ENCODE peak calls at places on chromosomes 5 and 9, in six cellular contexts. One of them, this sample, is unnamed.

GRCh38 chr5:41558295-41558694 is 47.9 kb upstream of the PLCXD3 start:
- DNase-seq in GM12878: no peak
- DNase-seq in HCT116: no peak
- DNase-seq in K562: no peak
- DNase-seq in H1: no peak
- DNase-seq in HepG2: no peak
- DNase-seq in this sample: no peak

GRCh38 chr5:105806601-105807000 is 1864.1 kb downstream of the EFNA5 start:
- DNase-seq in GM12878: no peak
- DNase-seq in HCT116: no peak
- DNase-seq in K562: no peak
- DNase-seq in H1: no peak
- DNase-seq in HepG2: no peak
- DNase-seq in this sample: no peak

GRCh38 chr5:98585661-98586310 is 187.7 kb upstream of the RGMB start:
- DNase-seq in GM12878: no peak
- DNase-seq in HCT116: no peak
- DNase-seq in K562: no peak
- DNase-seq in H1: no peak
- DNase-seq in HepG2: no peak
- DNase-seq in this sample: no peak

GRCh38 chr5:37777472-37778135 is 62.2 kb downstream of the GDNF start:
- DNase-seq in GM12878: no peak
- DNase-seq in HCT116: no peak
- DNase-seq in K562: no peak
- DNase-seq in H1: no peak
- DNase-seq in HepG2: no peak
- DNase-seq in this sample: no peak

GRCh38 chr5:82347213-82347947 is 69.2 kb upstream of the RPS23 start:
- DNase-seq in GM12878: no peak
- DNase-seq in HCT116: no peak
- DNase-seq in K562: no peak
- DNase-seq in H1: no peak
- DNase-seq in HepG2: no peak
- DNase-seq in this sample: no peak

GRCh38 chr9:23686257-23686656 is 139.8 kb downstream of the ELAVL2 start:
- DNase-seq in GM12878: no peak
- DNase-seq in HCT116: no peak
- DNase-seq in K562: no peak
- DNase-seq in H1: no peak
- DNase-seq in HepG2: no peak
- DNase-seq in this sample: peak

GRCh38 chr5:122192883-122193496 is 63.6 kb downstream of the ZNF474 start:
- DNase-seq in GM12878: peak
- DNase-seq in HCT116: peak
- DNase-seq in K562: peak
- DNase-seq in H1: no peak
- DNase-seq in HepG2: peak
- DNase-seq in this sample: peak

GRCh38 chr5:110968246-110969005 is 103.1 kb upstream of the TSLP start:
- DNase-seq in GM12878: no peak
- DNase-seq in HCT116: no peak
- DNase-seq in K562: no peak
- DNase-seq in H1: no peak
- DNase-seq in HepG2: no peak
- DNase-seq in this sample: no peak

GRCh38 chr5:80275347-80275746 is 19.5 kb upstream of the SERINC5 start:
- DNase-seq in GM12878: no peak
- DNase-seq in HCT116: no peak
- DNase-seq in K562: peak
- DNase-seq in H1: no peak
- DNase-seq in HepG2: peak
- DNase-seq in this sample: no peak

GRCh38 chr5:179858241-179858585 is 404 bp downstream of the MRNIP start:
- DNase-seq in GM12878: peak
- DNase-seq in HCT116: no peak
- DNase-seq in K562: peak
- DNase-seq in H1: peak
- DNase-seq in HepG2: peak
- DNase-seq in this sample: no peak

GRCh38 chr9:109779711-109780452 is at the start of gene PALM2AKAP2:
- DNase-seq in GM12878: no peak
- DNase-seq in HCT116: no peak
- DNase-seq in K562: no peak
- DNase-seq in H1: peak
- DNase-seq in HepG2: no peak
- DNase-seq in this sample: peak

DNA sequence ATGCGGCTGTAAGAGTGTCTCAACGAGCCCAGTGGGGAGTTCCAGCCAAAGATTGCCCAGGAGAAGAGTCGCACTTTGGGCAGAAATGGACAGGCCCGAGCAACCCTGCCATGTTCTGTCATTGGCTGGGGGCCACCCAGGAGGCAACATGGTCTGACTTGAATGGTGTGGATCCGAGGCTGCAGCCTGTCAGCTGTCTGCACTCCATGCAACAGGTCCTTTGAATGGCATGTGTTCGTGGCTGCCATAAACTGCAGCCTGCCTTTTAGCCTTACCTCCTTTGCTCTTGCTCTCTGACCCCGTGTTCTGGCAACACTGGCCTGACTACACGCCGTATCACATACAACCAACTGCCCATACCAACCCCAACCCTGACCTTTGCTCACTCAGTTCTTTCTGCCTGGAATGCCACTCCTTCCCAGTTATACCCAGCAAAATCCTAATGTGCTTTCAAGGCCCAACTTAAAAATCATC is 55.7 kb downstream of the IRF1 start:
- DNase-seq in GM12878: no peak
- DNase-seq in HCT116: no peak
- DNase-seq in K562: no peak
- DNase-seq in H1: no peak
- DNase-seq in HepG2: peak
- DNase-seq in this sample: no peak
- TF ChIP-seq ZNF274 in GM12878: no peak
- TF ChIP-seq ZNF274 in HCT116: no peak
- TF ChIP-seq ZNF274 in K562: no peak
- TF ChIP-seq ZNF274 in H1: no peak
- TF ChIP-seq ZNF274 in HepG2: no peak
- TF ChIP-seq ZNF274 in this sample: no peak

DNA sequence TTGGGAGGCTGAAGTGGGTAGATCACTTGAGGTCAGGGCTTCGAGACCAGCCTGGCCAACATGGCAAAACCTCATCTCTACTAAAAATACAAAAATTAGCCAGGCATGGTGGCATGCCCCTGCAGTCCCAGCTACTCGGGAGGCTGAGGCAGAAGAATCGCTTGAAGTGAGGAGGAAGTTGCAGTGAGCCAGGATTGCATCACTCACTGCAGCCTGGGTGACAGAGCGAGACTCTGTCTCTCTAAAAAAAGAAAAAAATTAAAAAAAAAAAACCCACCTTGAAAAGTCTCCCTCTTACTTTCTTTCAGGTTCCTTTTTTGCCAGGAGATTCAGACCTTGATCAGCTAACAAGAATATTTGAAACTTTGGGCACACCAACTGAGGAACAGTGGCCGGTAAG is 34.2 kb downstream of the CDK7 start:
- DNase-seq in GM12878: no peak
- DNase-seq in HCT116: no peak
- DNase-seq in K562: no peak
- DNase-seq in H1: no peak
- DNase-seq in HepG2: no peak
- DNase-seq in this sample: no peak
- TF ChIP-seq ZNF274 in GM12878: no peak
- TF ChIP-seq ZNF274 in HCT116: no peak
- TF ChIP-seq ZNF274 in K562: no peak
- TF ChIP-seq ZNF274 in H1: no peak
- TF ChIP-seq ZNF274 in HepG2: no peak
- TF ChIP-seq ZNF274 in this sample: no peak

GRCh38 chr5:1336749-1337489 is 8.0 kb downstream of the CLPTM1L start:
- DNase-seq in GM12878: no peak
- DNase-seq in HCT116: no peak
- DNase-seq in K562: no peak
- DNase-seq in H1: no peak
- DNase-seq in HepG2: no peak
- DNase-seq in this sample: no peak

GRCh38 chr5:1336106-1336561 is 8.8 kb downstream of the CLPTM1L start:
- DNase-seq in GM12878: no peak
- DNase-seq in HCT116: no peak
- DNase-seq in K562: no peak
- DNase-seq in H1: no peak
- DNase-seq in HepG2: no peak
- DNase-seq in this sample: no peak

GRCh38 chr5:1333986-1334385 is 10.9 kb downstream of the CLPTM1L start:
- DNase-seq in GM12878: no peak
- DNase-seq in HCT116: no peak
- DNase-seq in K562: no peak
- DNase-seq in H1: no peak
- DNase-seq in HepG2: no peak
- DNase-seq in this sample: no peak

GRCh38 chr5:1335540-1336095 is 9.3 kb downstream of the CLPTM1L start:
- DNase-seq in GM12878: no peak
- DNase-seq in HCT116: no peak
- DNase-seq in K562: no peak
- DNase-seq in H1: no peak
- DNase-seq in HepG2: no peak
- DNase-seq in this sample: no peak

GRCh38 chr5:1334831-1335539 is 9.9 kb downstream of the CLPTM1L start:
- DNase-seq in GM12878: no peak
- DNase-seq in HCT116: no peak
- DNase-seq in K562: no peak
- DNase-seq in H1: no peak
- DNase-seq in HepG2: no peak
- DNase-seq in this sample: no peak
- TF ChIP-seq ZNF274 in GM12878: no peak
- TF ChIP-seq ZNF274 in HCT116: no peak
- TF ChIP-seq ZNF274 in K562: no peak
- TF ChIP-seq ZNF274 in H1: no peak
- TF ChIP-seq ZNF274 in HepG2: no peak
- TF ChIP-seq ZNF274 in this sample: no peak

GRCh38 chr9:89658931-89659330 is 54.1 kb downstream of the GADD45G start:
- DNase-seq in GM12878: no peak
- DNase-seq in HCT116: no peak
- DNase-seq in K562: no peak
- DNase-seq in H1: no peak
- DNase-seq in HepG2: no peak
- DNase-seq in this sample: no peak

GRCh38 chr9:89659473-89660256 is 54.9 kb downstream of the GADD45G start:
- DNase-seq in GM12878: no peak
- DNase-seq in HCT116: no peak
- DNase-seq in K562: no peak
- DNase-seq in H1: no peak
- DNase-seq in HepG2: no peak
- DNase-seq in this sample: no peak

GRCh38 chr9:89655990-89656657 is 51.3 kb downstream of the GADD45G start:
- DNase-seq in GM12878: no peak
- DNase-seq in HCT116: no peak
- DNase-seq in K562: no peak
- DNase-seq in H1: no peak
- DNase-seq in HepG2: no peak
- DNase-seq in this sample: no peak

GRCh38 chr9:89658401-89658800 is 53.6 kb downstream of the GADD45G start:
- DNase-seq in GM12878: no peak
- DNase-seq in HCT116: no peak
- DNase-seq in K562: no peak
- DNase-seq in H1: no peak
- DNase-seq in HepG2: no peak
- DNase-seq in this sample: no peak

DNA sequence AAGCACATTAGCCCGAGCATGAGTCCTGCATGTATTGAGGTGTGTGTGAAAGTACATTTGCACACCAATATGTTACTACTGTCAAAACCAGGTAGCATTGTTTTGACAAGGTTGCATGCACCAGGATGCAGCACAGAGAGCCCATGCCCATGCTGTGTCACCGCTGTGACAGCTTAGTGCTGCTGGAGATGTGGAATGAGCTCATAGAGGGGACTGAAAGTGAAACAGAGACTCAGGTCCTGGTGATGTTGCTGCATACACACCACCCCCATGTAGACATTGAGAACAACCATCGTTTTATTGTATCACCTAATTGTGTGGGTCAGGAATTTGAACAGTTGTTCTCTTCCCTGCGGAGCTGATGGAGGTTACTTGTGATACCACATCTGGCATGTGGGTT is 53.0 kb downstream of the GADD45G start:
- DNase-seq in GM12878: no peak
- DNase-seq in HCT116: no peak
- DNase-seq in K562: no peak
- DNase-seq in H1: no peak
- DNase-seq in HepG2: no peak
- DNase-seq in this sample: no peak
- TF ChIP-seq ZNF274 in GM12878: no peak
- TF ChIP-seq ZNF274 in HCT116: no peak
- TF ChIP-seq ZNF274 in K562: no peak
- TF ChIP-seq ZNF274 in H1: no peak
- TF ChIP-seq ZNF274 in HepG2: no peak
- TF ChIP-seq ZNF274 in this sample: no peak

GRCh38 chr9:19926774-19927173 is 137.9 kb upstream of the SLC24A2 start:
- DNase-seq in GM12878: no peak
- DNase-seq in HCT116: no peak
- DNase-seq in K562: no peak
- DNase-seq in H1: no peak
- DNase-seq in HepG2: no peak
- DNase-seq in this sample: no peak

GRCh38 chr9:19935422-19935821 is 146.6 kb upstream of the SLC24A2 start:
- DNase-seq in GM12878: no peak
- DNase-seq in HCT116: no peak
- DNase-seq in K562: no peak
- DNase-seq in H1: no peak
- DNase-seq in HepG2: no peak
- DNase-seq in this sample: no peak

GRCh38 chr9:19925674-19926503 is 137.1 kb upstream of the SLC24A2 start:
- DNase-seq in GM12878: peak
- DNase-seq in HCT116: peak
- DNase-seq in K562: peak
- DNase-seq in H1: peak
- DNase-seq in HepG2: peak
- DNase-seq in this sample: peak

GRCh38 chr9:19934301-19934868 is 145.5 kb upstream of the SLC24A2 start:
- DNase-seq in GM12878: no peak
- DNase-seq in HCT116: no peak
- DNase-seq in K562: no peak
- DNase-seq in H1: peak
- DNase-seq in HepG2: no peak
- DNase-seq in this sample: peak

DNA sequence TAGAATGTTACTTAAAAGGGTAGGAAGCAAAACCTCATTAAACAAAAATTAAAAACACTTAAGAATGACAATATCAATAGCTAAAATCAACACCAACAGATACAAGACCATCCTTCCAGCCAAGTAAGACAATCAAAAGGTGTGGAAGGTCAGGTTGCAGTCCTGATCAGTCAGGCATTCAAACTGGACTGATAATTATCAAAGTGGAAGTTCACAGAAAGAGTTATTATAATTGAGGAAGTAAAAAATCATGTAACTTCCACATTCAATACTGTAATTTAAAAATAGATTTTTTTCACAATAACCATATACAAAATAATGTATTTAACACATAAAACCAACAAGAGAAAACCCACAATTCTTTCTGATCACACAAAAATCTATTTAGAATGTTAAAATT is 142.2 kb upstream of the SLC24A2 start:
- DNase-seq in GM12878: no peak
- DNase-seq in HCT116: no peak
- DNase-seq in K562: no peak
- DNase-seq in H1: no peak
- DNase-seq in HepG2: no peak
- DNase-seq in this sample: no peak
- TF ChIP-seq ZNF274 in GM12878: no peak
- TF ChIP-seq ZNF274 in HCT116: no peak
- TF ChIP-seq ZNF274 in K562: no peak
- TF ChIP-seq ZNF274 in H1: no peak
- TF ChIP-seq ZNF274 in HepG2: no peak
- TF ChIP-seq ZNF274 in this sample: no peak

This sample was measured in NT2/D1.